ENCODE peak calls at places on chromosomes 11 and 22, in six cellular contexts. H is HCT116, F is vagina, L is IMR-90, O is tibial nerve, V is ovary. C is an unnamed sample.

GRCh38 chr22:50399751-50400331 is 56.7 kb downstream of the PPP6R2 start:
- DNase-seq in H (peak; percentile 3), F (no peak), L (no peak), O (no peak), V (no peak), C (no peak)

GRCh38 chr11:108223449-108224149 is 732 bp downstream of the ATM start:
- DNase-seq in H (no peak), F (no peak), L (peak; percentile 22), O (no peak), V (no peak), C (no peak)

GRCh38 chr22:17264321-17265052 is 45.3 kb upstream of the ADA2 start:
- DNase-seq in H (no peak), F (no peak), L (peak; percentile 30), O (no peak), V (peak; percentile 41), C (no peak)

GRCh38 chr11:33564856-33565453 is 135.7 kb downstream of the C11orf91 start:
- DNase-seq in H (no peak), F (peak; percentile 69), L (no peak), O (no peak), V (no peak), C (no peak)

GRCh38 chr11:113014262-113014661 is 53.0 kb downstream of the NCAM1 start:
- DNase-seq in H (no peak), F (no peak), L (no peak), O (no peak), V (no peak), C (no peak)

GRCh38 chr22:42670921-42671709 is 21.9 kb upstream of the CYB5R3 start:
- DNase-seq in H (no peak), F (no peak), L (no peak), O (no peak), V (no peak), C (no peak)

GRCh38 chr22:49404576-49405199 is 423.0 kb downstream of the BRD1 start:
- DNase-seq in H (no peak), F (no peak), L (no peak), O (no peak), V (no peak), C (peak; percentile 34)

GRCh38 chr22:20988573-20989322 is 6.7 kb downstream of the LZTR1 start:
- DNase-seq in H (no peak), F (no peak), L (no peak), O (no peak), V (no peak), C (peak; percentile 37)

GRCh38 chr11:134027671-134028070 is 41.2 kb upstream of the JAM3 start:
- DNase-seq in H (no peak), F (no peak), L (no peak), O (no peak), V (no peak), C (peak; percentile 13)

GRCh38 chr22:36409911-36410756 is 22.4 kb upstream of the MYH9 start:
- DNase-seq in H (peak; percentile 96), F (no peak), L (no peak), O (no peak), V (peak; percentile 86), C (peak; percentile 96)

GRCh38 chr11:68691402-68691784 is 7.0 kb downstream of the GAL start:
- DNase-seq in H (no peak), F (no peak), L (no peak), O (no peak), V (no peak), C (no peak)

GRCh38 chr22:38017272-38017920 is 33.0 kb upstream of the SOX10 start:
- DNase-seq in H (no peak), F (no peak), L (peak; percentile 52), O (peak; percentile 75), V (peak; percentile 77), C (peak; percentile 76)

GRCh38 chr22:43992331-43992821 is 31.7 kb upstream of the PARVB start:
- DNase-seq in H (no peak), F (no peak), L (peak; percentile 78), O (no peak), V (no peak), C (no peak)

GRCh38 chr22:43240614-43241013 is 53.7 kb upstream of the TTLL12 start:
- DNase-seq in H (no peak), F (no peak), L (no peak), O (no peak), V (no peak), C (no peak)

GRCh38 chr22:44538071-44538470 is 40.0 kb upstream of the RTL6 start:
- DNase-seq in H (no peak), F (no peak), L (peak; percentile 43), O (no peak), V (no peak), C (no peak)

GRCh38 chr11:119634301-119634700 is 94.7 kb downstream of the NECTIN1 start:
- DNase-seq in H (no peak), F (no peak), L (no peak), O (no peak), V (no peak), C (no peak)

GRCh38 chr11:115765803-115766239 is 261.6 kb upstream of the CADM1 start:
- DNase-seq in H (no peak), F (no peak), L (peak; percentile 81), O (no peak), V (no peak), C (no peak)

GRCh38 chr11:69640260-69640994 is 529 bp upstream of the CCND1 start:
- DNase-seq in H (no peak), F (no peak), L (no peak), O (no peak), V (no peak), C (no peak)

GRCh38 chr11:10327254-10327653 is 22.4 kb downstream of the ADM start:
- DNase-seq in H (no peak), F (no peak), L (peak; percentile 51), O (no peak), V (no peak), C (no peak)

GRCh38 chr11:116859175-116859574 is 21.8 kb upstream of the APOA1 start:
- DNase-seq in H (no peak), F (no peak), L (no peak), O (no peak), V (no peak), C (no peak)

GRCh38 chr11:10522276-10522675 is 18.7 kb downstream of the RNF141 start:
- DNase-seq in H (no peak), F (no peak), L (no peak), O (no peak), V (no peak), C (no peak)

GRCh38 chr11:36023922-36024321 is 80.1 kb downstream of the LDLRAD3 start:
- DNase-seq in H (no peak), F (no peak), L (peak; percentile 60), O (no peak), V (no peak), C (no peak)

GRCh38 chr11:2791521-2792375 is 92.0 kb upstream of the KCNQ1OT1 start:
- DNase-seq in H (no peak), F (no peak), L (no peak), O (peak; percentile 15), V (peak; percentile 60), C (peak; percentile 51)

GRCh38 chr11:11243258-11243789 is 109.7 kb downstream of the CSNK2A3 start:
- DNase-seq in H (no peak), F (peak; percentile 93), L (no peak), O (peak; percentile 32), V (no peak), C (no peak)

GRCh38 chr11:11580012-11580411 is 41.8 kb downstream of the GALNT18 start:
- DNase-seq in H (no peak), F (no peak), L (no peak), O (no peak), V (no peak), C (peak; percentile 57)

GRCh38 chr11:122578168-122578825 is 77.2 kb upstream of the UBASH3B start:
- DNase-seq in H (no peak), F (no peak), L (no peak), O (no peak), V (no peak), C (no peak)
- TF ChIP-seq CTCF in H (no peak), F (no peak), L (peak; percentile 5), O (no peak), V (no peak), C (no peak)

DNA sequence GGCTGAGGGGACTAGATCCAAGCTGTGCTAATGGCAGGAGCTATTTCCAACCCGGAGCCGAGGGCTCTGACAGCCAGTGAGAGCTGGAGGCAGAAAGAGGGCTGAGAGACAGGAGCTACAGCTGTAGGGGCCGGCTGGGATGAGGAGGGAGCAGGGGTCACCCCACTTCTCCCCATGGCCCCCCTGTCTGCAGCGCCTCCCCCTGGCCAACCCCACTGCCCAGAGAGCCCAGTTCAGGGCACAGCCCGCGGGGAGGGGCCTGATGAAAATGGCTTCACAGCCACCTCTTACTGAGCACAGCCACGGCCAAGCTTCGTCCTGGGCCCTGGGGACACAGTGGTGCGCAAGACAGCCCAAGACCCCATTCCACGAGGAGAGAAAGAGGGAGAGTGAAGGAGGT is 27.9 kb downstream of the RPL3 start:
- DNase-seq in H (no peak), F (no peak), L (no peak), O (no peak), V (peak; percentile 35), C (no peak)
- H3K4me1 ChIP-seq in H (peaks cover 56% of the 10 kb centered on the region), F (peaks cover 36% of the 10 kb centered on the region), L (peaks cover 23% of the 10 kb centered on the region), O (peaks cover 23% of the 10 kb centered on the region), V (peaks cover 4% of the 10 kb centered on the region), C (peaks cover 4% of the 10 kb centered on the region)

GRCh38 chr11:44781697-44782096 is 54.9 kb downstream of the TSPAN18 start:
- DNase-seq in H (no peak), F (no peak), L (no peak), O (no peak), V (no peak), C (no peak)
- TF ChIP-seq POLR2A in H (no peak), F (no peak), L (no peak), O (no peak), V (no peak), C (no peak)

GRCh38 chr22:40526960-40527359 is 109.6 kb downstream of the MRTFA start:
- DNase-seq in H (no peak), F (no peak), L (no peak), O (no peak), V (no peak), C (no peak)

GRCh38 chr22:40520562-40520961 is 116.0 kb downstream of the MRTFA start:
- DNase-seq in H (no peak), F (no peak), L (no peak), O (no peak), V (no peak), C (no peak)

GRCh38 chr22:40525250-40525884 is 111.2 kb downstream of the MRTFA start:
- DNase-seq in H (no peak), F (no peak), L (peak; percentile 46), O (no peak), V (peak; percentile 57), C (no peak)

GRCh38 chr22:40521046-40521445 is 115.5 kb downstream of the MRTFA start:
- DNase-seq in H (no peak), F (no peak), L (no peak), O (no peak), V (no peak), C (no peak)

DNA sequence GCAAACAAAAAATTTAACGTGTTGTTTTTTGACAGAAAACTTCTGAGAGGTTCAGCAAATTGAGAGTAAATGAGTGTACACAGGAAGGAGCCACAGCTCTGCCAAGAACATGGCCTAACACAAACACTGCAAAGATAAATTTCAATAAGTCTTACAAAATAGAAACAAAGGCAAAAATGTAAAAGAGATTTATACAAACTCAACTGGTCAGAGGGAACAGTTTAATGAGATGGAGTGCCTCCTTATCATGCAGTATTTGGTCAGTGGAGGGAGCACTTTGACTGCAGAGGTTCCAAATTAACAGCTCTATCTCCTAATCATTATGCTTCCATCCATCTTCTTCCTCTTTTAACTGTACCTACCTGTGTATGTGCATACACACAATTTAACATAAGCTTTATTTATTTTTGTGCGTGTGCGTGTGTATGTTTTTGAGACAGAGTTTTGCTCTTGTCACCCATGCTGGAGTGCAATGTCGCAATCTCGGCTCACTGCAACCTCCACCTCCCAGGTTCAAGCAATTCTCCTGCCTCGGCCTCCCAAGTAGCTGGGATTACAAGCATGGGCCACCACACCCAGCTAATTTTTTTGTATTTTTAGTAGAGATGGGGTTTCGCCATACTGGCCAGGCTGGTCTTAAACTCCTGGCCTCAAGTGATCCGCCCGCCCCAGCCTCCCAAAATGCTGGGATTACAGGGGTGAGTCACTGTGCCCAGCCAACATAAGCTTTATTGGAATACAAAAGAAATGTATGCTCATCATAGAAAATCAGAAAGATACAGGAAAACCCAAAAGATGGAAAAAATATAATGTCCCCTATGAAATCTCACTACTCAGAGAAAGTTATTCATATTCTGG is 111.9 kb downstream of the MRTFA start:
- DNase-seq in H (no peak), F (no peak), L (peak; percentile 54), O (no peak), V (no peak), C (no peak)
- TF ChIP-seq CTCF in H (peak; percentile 19), F (no peak), L (peak; percentile 49), O (no peak), V (no peak), C (peak; percentile 34)